ENCODE peak calls at places on chromosomes 1 and 21, in seven cellular contexts. H is body of pancreas, B is fibroblast of lung, G is A549, E is HCT116, U is heart right ventricle, Z is transverse colon. Y is an unnamed sample.

GRCh38 chr1:207034998-207035397 is 2.4 kb upstream of the C1orf116 start:
- DNase-seq in E (no peak), B (no peak), Z (no peak), G (no peak), U (no peak), H (no peak), Y (no peak)

GRCh38 chr1:238485906-238486219 is 595.1 kb upstream of the ZP4 start:
- DNase-seq in B (no peak), E (no peak), U (no peak), Z (no peak), G (no peak), H (no peak), Y (no peak)

GRCh38 chr1:229786974-229787610 is 161.0 kb downstream of the URB2 start:
- DNase-seq in U (no peak), H (no peak), B (no peak), E (no peak), G (no peak), Z (no peak), Y (no peak)

GRCh38 chr1:206422525-206422924 is 47.8 kb upstream of the IKBKE start:
- DNase-seq in U (no peak), E (no peak), Z (no peak), G (no peak), B (no peak), H (no peak), Y (no peak)

GRCh38 chr21:45184869-45185268 is 102.8 kb downstream of the POFUT2 start:
- DNase-seq in Z (no peak), E (no peak), U (no peak), H (no peak), B (no peak), G (no peak), Y (no peak)

GRCh38 chr1:24374891-24375786 is 38.4 kb downstream of the STPG1 start:
- DNase-seq in E (no peak), H (no peak), B (no peak), G (peak; percentile 82), Z (no peak), U (no peak), Y (peak; percentile 62)

GRCh38 chr1:108661030-108661609 is at the start of gene HENMT1:
- DNase-seq in H (peak; percentile 48), G (peak; percentile 80), U (peak; percentile 60), E (no peak), Z (peak; percentile 66), B (peak; percentile 78), Y (peak; percentile 67)

GRCh38 chr1:184945034-184945433 is 29.3 kb downstream of the NIBAN1 start:
- DNase-seq in E (no peak), B (peak; percentile 42), H (no peak), U (no peak), G (no peak), Z (no peak), Y (no peak)

GRCh38 chr21:25837545-25838263 is 102.9 kb downstream of the GABPA start:
- DNase-seq in E (no peak), H (no peak), G (no peak), B (peak; percentile 90), U (no peak), Z (no peak), Y (no peak)

GRCh38 chr1:109161836-109162606 is 48.1 kb downstream of the ELAPOR1 start:
- DNase-seq in U (no peak), B (peak; percentile 89), G (no peak), E (no peak), Z (no peak), H (peak; percentile 63), Y (peak; percentile 9)

GRCh38 chr1:65939187-65939586 is 146.5 kb downstream of the PDE4B start:
- DNase-seq in H (no peak), E (no peak), U (no peak), G (no peak), Z (no peak), B (no peak), Y (no peak)

GRCh38 chr1:180542113-180542512 is 16.7 kb upstream of the OVAAL start:
- DNase-seq in U (no peak), E (no peak), H (no peak), Z (no peak), G (no peak), B (no peak), Y (no peak)

GRCh38 chr1:24277420-24278169 is 41.6 kb upstream of the GRHL3 start:
- DNase-seq in E (no peak), H (no peak), B (peak; percentile 38), Z (no peak), U (no peak), G (no peak), Y (no peak)

GRCh38 chr1:201648066-201648910 is 109.4 kb downstream of the NAV1 start:
- DNase-seq in Z (peak; percentile 35), E (no peak), B (peak; percentile 85), G (peak; percentile 46), U (peak; percentile 80), H (peak; percentile 56), Y (no peak)

GRCh38 chr1:8520483-8520966 is 202.6 kb downstream of the SLC45A1 start:
- DNase-seq in E (no peak), H (no peak), B (no peak), Z (no peak), U (no peak), G (no peak), Y (peak; percentile 82)

GRCh38 chr1:12056331-12056841 is 6.7 kb upstream of the TNFRSF8 start:
- DNase-seq in B (no peak), H (no peak), E (no peak), G (no peak), U (no peak), Z (no peak), Y (no peak)
- H3K4me3 ChIP-seq in B (no peak overlapping the region), H (no peak overlapping the region), E (no peak overlapping the region), G (no peak overlapping the region), U (no peak overlapping the region), Z (no peak overlapping the region), Y (no peak overlapping the region)

GRCh38 chr1:36083635-36084501 is at the start of gene TEKT2:
- DNase-seq in E (no peak), G (no peak), U (no peak), B (peak; percentile 18), Z (peak; percentile 31), H (peak; percentile 53), Y (no peak)
- H3K4me3 ChIP-seq in E (no peak within 1 kb of the TSS), G (no peak within 1 kb of the TSS), U (peak within 1 kb of the TSS; percentile 16), B (peak within 1 kb of the TSS; percentile 54), Z (peak within 1 kb of the TSS; percentile 52), H (peak within 1 kb of the TSS; percentile 27), Y (no peak within 1 kb of the TSS)

GRCh38 chr1:91948501-91949355 is 473 bp upstream of the BRDT start:
- DNase-seq in E (no peak), B (no peak), G (no peak), U (no peak), Z (no peak), H (no peak), Y (no peak)
- H3K4me3 ChIP-seq in E (no peak overlapping the region), B (no peak overlapping the region), G (no peak overlapping the region), U (no peak overlapping the region), Z (no peak overlapping the region), H (no peak overlapping the region), Y (no peak overlapping the region)

GRCh38 chr21:42684109-42684916 is 30.9 kb downstream of the PDE9A start:
- DNase-seq in B (no peak), H (no peak), E (no peak), G (no peak), U (no peak), Z (no peak), Y (no peak)
- H3K4me3 ChIP-seq in B (no peak overlapping the region), H (no peak overlapping the region), E (no peak overlapping the region), G (no peak overlapping the region), U (no peak overlapping the region), Z (no peak overlapping the region), Y (no peak overlapping the region)

DNA sequence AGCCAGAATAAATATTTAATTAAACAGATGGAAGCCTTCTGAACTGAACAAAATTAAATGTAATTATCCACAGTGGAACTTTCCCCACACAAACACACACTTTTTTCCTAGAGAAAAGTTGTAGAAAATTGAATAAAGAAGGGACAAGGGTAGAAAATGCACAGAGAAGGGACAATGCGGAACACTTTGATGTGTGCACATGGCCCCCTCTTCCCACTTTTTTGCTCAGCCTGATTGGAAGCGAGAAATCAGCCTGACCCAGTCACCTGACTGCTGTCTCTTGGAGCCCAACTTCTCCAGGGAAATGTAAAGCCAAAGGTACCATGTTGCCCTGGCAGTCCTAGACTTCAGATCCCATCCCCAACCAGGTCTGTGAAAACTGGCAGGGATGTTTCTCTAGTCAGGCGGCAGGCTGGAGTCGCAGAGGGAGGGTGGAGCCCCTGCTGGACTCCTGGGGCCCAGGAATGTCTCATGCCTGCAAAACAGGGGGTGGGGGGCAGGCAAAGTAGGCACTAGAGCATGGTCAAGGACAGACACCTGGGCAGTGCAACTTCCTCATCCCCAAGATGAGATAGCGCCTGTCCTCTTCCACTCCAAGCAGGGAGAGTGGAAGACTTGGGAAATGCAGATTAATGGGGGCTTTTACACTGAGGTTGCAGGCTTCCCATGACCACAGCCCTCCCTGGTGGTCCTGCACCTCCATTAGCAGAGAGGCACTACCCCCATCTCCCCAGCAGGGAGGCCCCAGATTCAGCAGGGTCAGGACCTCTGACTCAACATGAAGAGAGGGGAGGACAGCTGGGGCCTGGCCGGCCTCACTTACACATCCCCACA is 2.8 kb downstream of the CERS2 start:
- DNase-seq in B (peak; percentile 24), G (no peak), H (peak; percentile 31), E (no peak), Z (no peak), U (no peak), Y (peak; percentile 72)
- H3K4me3 ChIP-seq in B (peak overlapping the region; percentile 83), G (peak overlapping the region; percentile 90), H (no peak overlapping the region), E (no peak overlapping the region), Z (peak overlapping the region; percentile 94), U (no peak overlapping the region), Y (peak overlapping the region; percentile 96)

DNA sequence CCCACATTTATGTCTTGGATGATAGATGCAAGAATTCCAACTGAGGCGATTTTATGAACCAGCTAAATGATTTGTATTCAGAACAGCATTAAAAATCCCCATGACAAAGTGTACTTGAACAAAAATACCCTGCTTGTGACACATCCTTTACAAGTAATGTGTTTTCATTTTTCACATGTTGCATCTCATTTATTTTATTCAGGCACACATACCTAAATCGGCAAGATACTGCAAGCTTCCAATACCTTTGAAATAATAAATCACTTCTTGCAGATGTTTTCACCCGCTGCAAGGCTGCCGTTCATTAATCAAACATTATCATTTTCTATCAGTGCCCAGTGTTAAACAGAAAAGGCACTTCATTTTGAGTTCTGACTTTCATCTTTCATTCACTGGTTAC is 269.6 kb downstream of the DPYD start:
- DNase-seq in G (no peak), B (no peak), H (no peak), Z (no peak), U (no peak), E (no peak), Y (no peak)
- H3K4me3 ChIP-seq in G (no peak overlapping the region), B (no peak overlapping the region), H (no peak overlapping the region), Z (no peak overlapping the region), U (no peak overlapping the region), E (no peak overlapping the region), Y (no peak overlapping the region)